ENCODE peak calls at places on chromosomes 6 and 20, in six cellular contexts. S is ovary, O is colonic mucosa, P is IMR-90, Q is lower lobe of right lung, C is kidney. K is an unnamed sample.

GRCh38 chr20:35303382-35303734 is 11.1 kb upstream of the FAM83C start:
- DNase-seq in C (no peak), Q (no peak), O (no peak), P (no peak), S (no peak), K (no peak)

GRCh38 chr6:45057711-45058110 is 270.4 kb upstream of the RUNX2 start:
- DNase-seq in O (no peak), P (no peak), Q (no peak), C (no peak), S (no peak), K (no peak)

GRCh38 chr6:157832250-157832967 is 9.4 kb downstream of the SNX9 start:
- DNase-seq in Q (no peak), P (peak), S (no peak), C (no peak), O (no peak), K (no peak)

GRCh38 chr6:97129111-97129510 is 153.9 kb downstream of the MMS22L start:
- DNase-seq in Q (no peak), C (no peak), P (no peak), O (no peak), S (no peak), K (no peak)

GRCh38 chr6:21769973-21770372 is 176.4 kb downstream of the SOX4 start:
- DNase-seq in S (no peak), P (peak), C (no peak), O (no peak), Q (no peak), K (no peak)

GRCh38 chr6:41469951-41470340 is 76.2 kb upstream of the FOXP4 start:
- DNase-seq in O (no peak), P (no peak), Q (peak), S (no peak), C (peak), K (no peak)

GRCh38 chr6:153044295-153044694 is 41.8 kb upstream of the MTRF1L start:
- DNase-seq in P (no peak), S (no peak), Q (no peak), O (no peak), C (no peak), K (no peak)

GRCh38 chr6:144360401-144360800 is 75.3 kb downstream of the UTRN start:
- DNase-seq in C (no peak), Q (no peak), O (no peak), S (no peak), P (no peak), K (no peak)

GRCh38 chr6:127515234-127515793 is 3.8 kb downstream of the MTCL3 start:
- DNase-seq in O (no peak), S (peak), P (no peak), Q (no peak), C (no peak), K (peak)

GRCh38 chr20:57475388-57476072 is 49.4 kb downstream of the CTCFL start:
- DNase-seq in Q (no peak), P (no peak), O (no peak), C (peak), S (no peak), K (peak)

GRCh38 chr6:116971959-116972358 is 94.9 kb downstream of the RFX6 start:
- DNase-seq in O (peak), S (no peak), Q (no peak), C (no peak), P (peak), K (no peak)

GRCh38 chr20:63699466-63700198 is 3.2 kb downstream of the TNFRSF6B start:
- DNase-seq in Q (peak), C (peak), O (no peak), S (peak), P (no peak), K (no peak)

GRCh38 chr20:20568604-20569205 is 143.7 kb downstream of the RALGAPA2 start:
- DNase-seq in Q (no peak), P (peak), C (no peak), S (no peak), O (no peak), K (peak)

GRCh38 chr6:3157151-3157933 is at the start of gene TUBB2A:
- DNase-seq in Q (peak), O (peak), S (peak), C (peak), P (peak), K (peak)

GRCh38 chr6:98574991-98575390 is 259.4 kb upstream of the POU3F2 start:
- DNase-seq in C (no peak), O (peak), P (no peak), S (no peak), Q (no peak), K (peak)

GRCh38 chr6:31621991-31622390 is 1.5 kb downstream of the PRRC2A start:
- DNase-seq in Q (no peak), P (no peak), S (no peak), C (no peak), O (peak), K (no peak)

GRCh38 chr20:20014659-20015058 is 2.5 kb upstream of the NAA20 start:
- DNase-seq in O (no peak), Q (no peak), C (no peak), P (no peak), S (no peak), K (no peak)

GRCh38 chr6:109628158-109629000 is 62.6 kb downstream of the AK9 start:
- DNase-seq in P (no peak), C (no peak), Q (no peak), O (no peak), S (no peak), K (no peak)

GRCh38 chr6:44332585-44332984 is 9.9 kb upstream of the SPATS1 start:
- DNase-seq in Q (no peak), C (no peak), S (no peak), O (no peak), P (peak), K (no peak)

GRCh38 chr6:101711518-101711917 is 318.0 kb downstream of the GRIK2 start:
- DNase-seq in O (no peak), C (no peak), P (no peak), Q (no peak), S (no peak), K (no peak)

GRCh38 chr6:141552463-141552862 is 580.3 kb upstream of the GJE1 start:
- DNase-seq in C (no peak), P (peak), O (no peak), S (no peak), Q (no peak), K (no peak)

GRCh38 chr20:5657190-5657872 is 92.9 kb upstream of the SHLD1 start:
- DNase-seq in Q (peak), O (peak), S (peak), C (peak), P (peak), K (peak)

GRCh38 chr6:33566182-33567084 is 13.6 kb downstream of the BAK1 start:
- DNase-seq in P (peak), O (no peak), S (no peak), Q (no peak), C (no peak), K (no peak)

GRCh38 chr20:5996765-5997164 is 46.3 kb downstream of the MCM8 start:
- DNase-seq in C (no peak), Q (no peak), P (no peak), O (no peak), S (no peak), K (no peak)

GRCh38 chr20:49219924-49220831 is 962 bp downstream of the DDX27 start:
- DNase-seq in Q (no peak), C (no peak), P (no peak), S (no peak), O (no peak), K (no peak)

GRCh38 chr6:132443206-132443605 is 41.9 kb upstream of the MOXD1 start:
- DNase-seq in S (no peak), O (no peak), P (peak), C (no peak), Q (no peak), K (no peak)

GRCh38 chr6:106180208-106180607 is 94.1 kb downstream of the PRDM1 start:
- DNase-seq in P (no peak), C (no peak), S (no peak), Q (no peak), O (peak), K (no peak)

GRCh38 chr20:46122071-46122470 is 4.0 kb downstream of the CD40 start:
- DNase-seq in S (no peak), O (no peak), P (peak), Q (no peak), C (peak), K (peak)

GRCh38 chr20:46230811-46231282 is 77.5 kb downstream of the CDH22 start:
- DNase-seq in Q (no peak), C (no peak), S (no peak), O (no peak), P (peak), K (no peak)

GRCh38 chr20:64035933-64036345 is at the start of gene C20orf204:
- DNase-seq in O (no peak), S (no peak), P (no peak), Q (no peak), C (no peak), K (no peak)

GRCh38 chr6:158942349-158942748 is 57.7 kb downstream of the RSPH3 start:
- DNase-seq in S (no peak), P (no peak), Q (no peak), O (no peak), C (no peak), K (no peak)

GRCh38 chr20:62155428-62156253 is 12.1 kb downstream of the SS18L1 start:
- DNase-seq in S (no peak), Q (no peak), C (no peak), O (no peak), P (peak), K (no peak)

GRCh38 chr6:46048646-46049297 is 33.1 kb upstream of the CLIC5 start:
- DNase-seq in S (no peak), P (no peak), O (no peak), Q (no peak), C (no peak), K (no peak)

GRCh38 chr6:7559651-7560385 is 18.3 kb downstream of the DSP start:
- DNase-seq in O (no peak), C (no peak), Q (no peak), P (no peak), S (no peak), K (no peak)
- H3K27ac ChIP-seq in O (peak), C (no peak), Q (no peak), P (no peak), S (no peak), K (no peak)

GRCh38 chr6:80550271-80550670 is 443.8 kb downstream of the BCKDHB start:
- DNase-seq in C (no peak), Q (no peak), P (no peak), S (no peak), O (no peak), K (no peak)

GRCh38 chr6:80550748-80551147 is 444.3 kb downstream of the BCKDHB start:
- DNase-seq in P (no peak), O (no peak), C (no peak), Q (no peak), S (no peak), K (no peak)

GRCh38 chr6:80545323-80545722 is 438.9 kb downstream of the BCKDHB start:
- DNase-seq in O (no peak), P (no peak), Q (no peak), C (no peak), S (no peak), K (no peak)

GRCh38 chr6:80548496-80548895 is 442.0 kb downstream of the BCKDHB start:
- DNase-seq in P (peak), Q (no peak), S (no peak), O (no peak), C (no peak), K (no peak)

GRCh38 chr6:80547827-80548226 is 441.4 kb downstream of the BCKDHB start:
- DNase-seq in C (no peak), P (peak), Q (no peak), O (no peak), S (no peak), K (no peak)
- H3K4me3 ChIP-seq in C (no peak), P (no peak), Q (no peak), O (no peak), S (no peak), K (no peak)

DNA sequence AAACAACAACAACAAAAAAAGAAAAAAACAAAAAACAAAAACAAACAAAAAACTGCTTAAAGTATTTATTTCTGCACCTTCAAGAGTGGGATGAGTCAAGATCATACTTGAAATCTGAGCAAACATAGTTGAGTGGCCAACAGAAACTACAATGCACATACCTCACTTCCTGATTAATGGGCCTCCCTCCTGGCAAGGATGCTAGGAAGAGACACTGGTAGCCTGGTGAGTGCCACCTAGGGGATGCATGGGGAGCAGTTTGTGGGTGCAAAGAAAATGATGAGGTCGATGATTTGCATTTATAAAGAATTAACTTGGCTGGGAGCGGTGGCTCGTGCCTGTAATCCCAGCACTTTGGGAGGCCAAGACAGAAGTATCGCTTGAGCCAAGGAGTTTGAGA is 808.1 kb downstream of the MAFB start:
- DNase-seq in C (no peak), S (no peak), P (no peak), Q (no peak), O (no peak), K (no peak)
- TF ChIP-seq CTCF in C (no peak), S (no peak), P (no peak), Q (no peak), O (no peak), K (no peak)

GRCh38 chr20:47761478-47762047 is 23.7 kb downstream of the SULF2 start:
- DNase-seq in O (no peak), S (no peak), C (no peak), Q (no peak), P (no peak), K (no peak)

GRCh38 chr20:47762699-47763098 is 22.6 kb downstream of the SULF2 start:
- DNase-seq in C (no peak), P (no peak), O (no peak), S (no peak), Q (no peak), K (no peak)

GRCh38 chr20:47764154-47764734 is 21.0 kb downstream of the SULF2 start:
- DNase-seq in C (no peak), O (no peak), S (no peak), P (no peak), Q (no peak), K (no peak)

GRCh38 chr20:47768016-47768953 is 17.0 kb downstream of the SULF2 start:
- DNase-seq in C (peak), P (no peak), O (peak), S (no peak), Q (peak), K (no peak)

GRCh38 chr20:47765715-47766594 is 19.3 kb downstream of the SULF2 start:
- DNase-seq in P (no peak), Q (no peak), S (no peak), C (no peak), O (no peak), K (no peak)
- H3K27ac ChIP-seq in P (no peak), Q (no peak), S (no peak), C (no peak), O (no peak), K (no peak)

DNA sequence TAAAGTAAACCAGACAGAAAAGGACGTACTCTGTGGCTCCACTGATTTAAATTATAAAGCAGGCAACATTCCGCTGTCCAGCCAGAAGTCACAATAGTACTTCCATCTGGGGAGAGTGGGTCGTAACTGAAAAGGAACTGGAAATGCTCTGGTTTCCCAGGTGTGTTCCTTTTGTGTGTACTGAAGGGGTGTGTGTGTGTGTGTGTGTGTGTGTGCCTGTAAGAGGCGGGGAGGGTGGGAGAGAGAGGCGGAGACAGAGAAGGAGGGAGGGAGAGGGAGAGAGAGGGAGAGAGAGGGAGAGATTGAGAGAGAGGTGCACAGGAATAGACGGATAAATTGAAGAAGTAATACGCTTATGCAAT is 178.4 kb upstream of the ZNF184 start:
- DNase-seq in S (no peak), Q (no peak), O (no peak), C (no peak), P (no peak), K (no peak)
- H3K4me3 ChIP-seq in S (no peak), Q (no peak), O (no peak), C (no peak), P (no peak), K (no peak)

DNA sequence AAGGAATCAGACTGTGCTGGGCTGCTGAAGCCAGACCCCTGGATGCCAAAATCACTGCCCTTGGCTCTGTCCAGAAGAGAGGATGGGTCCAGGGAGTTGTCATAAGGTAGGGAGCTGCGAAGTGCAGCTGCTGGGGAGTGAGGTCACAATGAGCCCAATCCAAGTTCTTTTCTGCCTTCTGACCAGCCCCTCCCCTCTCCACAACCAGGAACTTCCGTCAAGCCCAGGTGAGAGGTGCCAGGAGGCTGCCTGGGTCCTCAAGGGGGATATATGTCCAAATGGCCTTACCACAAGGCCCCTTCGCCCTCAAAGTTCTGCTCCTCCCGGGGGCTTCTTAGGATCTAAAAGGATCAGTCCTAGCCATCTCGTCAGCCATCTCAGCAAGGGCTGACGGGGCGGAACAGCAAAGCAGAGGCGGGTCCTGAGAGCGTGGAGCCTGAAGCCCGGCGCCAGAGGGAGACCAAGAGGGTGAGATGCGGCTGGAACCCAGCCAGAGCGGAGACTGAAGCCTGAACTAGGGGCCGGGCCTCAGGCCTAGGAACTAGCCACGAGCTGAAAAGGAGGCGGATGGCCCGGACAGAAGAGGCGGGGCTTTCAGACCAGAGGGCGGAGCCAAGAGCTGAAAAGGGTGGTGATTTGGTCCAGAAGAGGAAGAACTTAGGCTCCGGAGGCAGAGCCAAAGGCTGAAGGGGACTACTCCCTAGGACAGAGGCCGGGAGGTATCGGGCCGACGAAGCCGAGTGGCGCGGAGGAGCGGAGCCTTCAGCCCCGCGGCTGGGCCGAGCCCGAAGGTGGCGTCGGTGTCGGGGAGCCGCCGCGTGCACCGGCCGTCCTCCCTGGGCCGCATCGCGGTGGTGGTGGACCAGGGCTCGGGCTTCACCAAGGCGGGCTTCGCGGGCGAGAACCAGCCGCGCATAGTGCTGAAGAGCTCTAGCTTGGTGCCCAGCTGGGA is at the start of gene ACTL10:
- DNase-seq in P (peak), C (peak), O (peak), S (peak), Q (peak), K (peak)
- TF ChIP-seq CTCF in P (peak), C (peak), O (no peak), S (no peak), Q (peak), K (no peak)

GRCh38 chr6:110815260-110816109 is at the start of gene CDK19:
- DNase-seq in Q (peak), P (peak), C (peak), S (peak), O (peak), K (peak)

GRCh38 chr6:110813813-110814487 is 1.3 kb downstream of the CDK19 start:
- DNase-seq in P (no peak), C (no peak), Q (no peak), O (peak), S (no peak), K (no peak)

GRCh38 chr6:110816110-110816409 is 791 bp upstream of the CDK19 start:
- DNase-seq in C (no peak), Q (no peak), S (no peak), P (no peak), O (no peak), K (no peak)

GRCh38 chr6:110814488-110815259 is 595 bp downstream of the CDK19 start:
- DNase-seq in P (peak), O (peak), C (no peak), S (peak), Q (peak), K (peak)

DNA sequence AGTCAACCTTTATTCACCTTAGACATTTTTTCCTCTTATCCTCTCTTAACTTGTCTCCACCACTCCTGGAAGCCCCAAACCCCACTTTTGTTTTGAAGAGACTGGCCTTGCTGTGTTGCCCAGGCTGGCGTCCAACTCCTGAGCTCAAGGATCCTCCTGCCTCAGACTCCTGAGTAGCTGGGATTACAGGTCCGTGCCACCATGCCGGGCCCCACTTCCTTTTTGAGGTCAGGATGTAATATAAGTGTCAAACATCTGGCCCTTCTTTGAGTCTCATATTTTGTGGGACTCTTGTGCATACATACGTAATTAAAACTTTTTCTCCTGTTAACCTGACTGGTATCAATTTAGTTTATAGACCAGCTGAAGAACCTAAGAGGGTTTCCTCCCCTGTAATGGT is 1.4 kb upstream of the CDK19 start:
- DNase-seq in P (no peak), C (no peak), S (no peak), O (no peak), Q (no peak), K (no peak)
- H3K27ac ChIP-seq in P (no peak), C (no peak), S (no peak), O (no peak), Q (peak), K (peak)

DNA sequence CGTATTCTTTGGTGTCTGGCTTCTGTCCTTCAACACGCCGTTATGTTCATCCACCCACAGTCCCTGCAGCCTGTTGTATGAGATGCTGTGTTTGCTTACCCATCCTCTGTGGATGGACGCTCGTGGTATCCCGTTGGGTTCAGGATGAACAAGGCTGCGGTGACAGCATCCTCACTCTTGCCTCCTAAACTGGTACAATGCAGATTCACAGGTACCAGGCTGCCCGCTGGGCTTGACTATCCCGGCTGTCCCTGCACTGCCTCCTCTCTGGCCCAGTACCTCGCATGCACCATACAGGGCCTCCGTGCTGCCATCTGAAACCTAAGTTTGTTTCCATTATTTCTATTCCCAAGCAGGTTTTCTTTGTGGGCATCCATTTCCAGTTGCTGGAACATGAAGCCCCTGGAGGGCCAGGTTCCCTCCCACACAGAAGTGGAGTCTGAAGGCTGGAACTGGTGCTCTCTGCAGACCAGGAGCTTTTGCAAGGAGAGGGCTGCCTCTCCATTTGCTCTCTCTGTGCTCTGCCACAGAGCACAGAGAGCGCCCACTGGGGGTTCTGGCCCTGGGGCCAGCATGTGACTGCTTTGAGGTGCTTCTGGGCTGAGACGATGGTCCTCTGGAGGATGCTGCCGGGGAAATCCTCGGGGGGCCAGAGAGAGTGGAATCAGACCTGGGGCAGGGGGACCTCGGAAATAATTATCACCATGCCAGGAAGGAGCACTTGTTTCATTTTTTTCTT is 364.7 kb downstream of the ZFAND3 start:
- DNase-seq in C (no peak), Q (no peak), P (no peak), O (no peak), S (no peak), K (no peak)
- H3K4me3 ChIP-seq in C (no peak), Q (no peak), P (no peak), O (no peak), S (no peak), K (no peak)